ENCODE peak calls at places on chromosomes 12 and 14, in five cellular contexts. One of them, this sample, is unnamed.

GRCh38 chr12:122048156-122048555 is 26.5 kb downstream of the BCL7A start:
- DNase-seq in trophoblast cell: no peak
- DNase-seq in neuronal stem cell: no peak
- DNase-seq in H9: no peak
- DNase-seq in H1: no peak
- DNase-seq in this sample: peak

GRCh38 chr14:67166450-67166853 is 22.8 kb upstream of the GARIN2 start:
- DNase-seq in neuronal stem cell: peak
- DNase-seq in H9: no peak
- DNase-seq in trophoblast cell: peak
- DNase-seq in H1: no peak
- DNase-seq in this sample: peak

GRCh38 chr14:100524933-100525243 is 62.3 kb downstream of the BEGAIN start:
- DNase-seq in H9: peak
- DNase-seq in H1: peak
- DNase-seq in neuronal stem cell: peak
- DNase-seq in trophoblast cell: peak
- DNase-seq in this sample: no peak

GRCh38 chr12:122051231-122051876 is 27.2 kb upstream of the MLXIP start:
- DNase-seq in trophoblast cell: no peak
- DNase-seq in neuronal stem cell: no peak
- DNase-seq in H9: no peak
- DNase-seq in H1: no peak
- DNase-seq in this sample: peak

GRCh38 chr14:55530464-55530863 is 49.5 kb upstream of the KTN1 start:
- DNase-seq in H9: no peak
- DNase-seq in trophoblast cell: no peak
- DNase-seq in H1: no peak
- DNase-seq in neuronal stem cell: no peak
- DNase-seq in this sample: no peak

GRCh38 chr14:54455363-54455762 is 14.2 kb upstream of the CNIH1 start:
- DNase-seq in H9: no peak
- DNase-seq in neuronal stem cell: no peak
- DNase-seq in trophoblast cell: no peak
- DNase-seq in H1: no peak
- DNase-seq in this sample: no peak

GRCh38 chr14:85536835-85537195 is 6.9 kb downstream of the FLRT2 start:
- DNase-seq in H9: no peak
- DNase-seq in trophoblast cell: no peak
- DNase-seq in H1: no peak
- DNase-seq in neuronal stem cell: no peak
- DNase-seq in this sample: peak

GRCh38 chr12:124507188-124508109 is 60.0 kb downstream of the NCOR2 start:
- DNase-seq in H9: no peak
- DNase-seq in H1: no peak
- DNase-seq in neuronal stem cell: no peak
- DNase-seq in trophoblast cell: no peak
- DNase-seq in this sample: peak

GRCh38 chr14:24938593-24938992 is 111.4 kb downstream of the STXBP6 start:
- DNase-seq in H9: no peak
- DNase-seq in H1: no peak
- DNase-seq in neuronal stem cell: no peak
- DNase-seq in trophoblast cell: no peak
- DNase-seq in this sample: peak

GRCh38 chr12:109606261-109607028 is 32.9 kb downstream of the MVK start:
- DNase-seq in trophoblast cell: no peak
- DNase-seq in H9: no peak
- DNase-seq in H1: peak
- DNase-seq in neuronal stem cell: peak
- DNase-seq in this sample: peak

GRCh38 chr12:29616664-29617409 is 119.4 kb upstream of the OVCH1 start:
- DNase-seq in neuronal stem cell: no peak
- DNase-seq in H1: no peak
- DNase-seq in H9: no peak
- DNase-seq in trophoblast cell: no peak
- DNase-seq in this sample: peak

GRCh38 chr14:61537567-61538463 is 157.5 kb upstream of the HIF1A start:
- DNase-seq in trophoblast cell: peak
- DNase-seq in H1: no peak
- DNase-seq in H9: peak
- DNase-seq in neuronal stem cell: no peak
- DNase-seq in this sample: peak

GRCh38 chr12:69101505-69101904 is 137.9 kb upstream of the CPSF6 start:
- DNase-seq in H1: no peak
- DNase-seq in H9: no peak
- DNase-seq in neuronal stem cell: no peak
- DNase-seq in trophoblast cell: no peak
- DNase-seq in this sample: no peak

GRCh38 chr12:22282283-22282682 is 52.2 kb downstream of the ST8SIA1 start:
- DNase-seq in H1: no peak
- DNase-seq in neuronal stem cell: no peak
- DNase-seq in H9: no peak
- DNase-seq in trophoblast cell: peak
- DNase-seq in this sample: peak

GRCh38 chr14:20671597-20672283 is 12.6 kb upstream of the RNASE4 start:
- DNase-seq in trophoblast cell: no peak
- DNase-seq in neuronal stem cell: no peak
- DNase-seq in H1: no peak
- DNase-seq in H9: no peak
- DNase-seq in this sample: no peak

GRCh38 chr12:49750027-49750977 is 8.9 kb downstream of the TMBIM6 start:
- DNase-seq in H9: no peak
- DNase-seq in neuronal stem cell: no peak
- DNase-seq in trophoblast cell: no peak
- DNase-seq in H1: no peak
- DNase-seq in this sample: peak

GRCh38 chr14:56304456-56304855 is 186.2 kb downstream of the PELI2 start:
- DNase-seq in H1: no peak
- DNase-seq in neuronal stem cell: no peak
- DNase-seq in H9: no peak
- DNase-seq in trophoblast cell: no peak
- DNase-seq in this sample: no peak

GRCh38 chr12:131092911-131093901 is 139.5 kb downstream of the ADGRD1 start:
- DNase-seq in H9: peak
- DNase-seq in neuronal stem cell: no peak
- DNase-seq in trophoblast cell: no peak
- DNase-seq in H1: no peak
- DNase-seq in this sample: no peak

GRCh38 chr12:108548954-108549521 is 11.9 kb downstream of the SART3 start:
- DNase-seq in neuronal stem cell: no peak
- DNase-seq in H9: no peak
- DNase-seq in trophoblast cell: no peak
- DNase-seq in H1: no peak
- DNase-seq in this sample: no peak

GRCh38 chr14:95191445-95192199 is 34.3 kb upstream of the DICER1 start:
- DNase-seq in H1: no peak
- DNase-seq in trophoblast cell: no peak
- DNase-seq in neuronal stem cell: no peak
- DNase-seq in H9: no peak
- DNase-seq in this sample: no peak

GRCh38 chr14:94036328-94037167 is 10.4 kb downstream of the OTUB2 start:
- DNase-seq in H9: peak
- DNase-seq in trophoblast cell: peak
- DNase-seq in neuronal stem cell: peak
- DNase-seq in H1: peak
- DNase-seq in this sample: peak

GRCh38 chr12:52147367-52147972 is 44.3 kb downstream of the KRT80 start:
- DNase-seq in trophoblast cell: peak
- DNase-seq in neuronal stem cell: no peak
- DNase-seq in H1: no peak
- DNase-seq in H9: peak
- DNase-seq in this sample: peak

GRCh38 chr12:112716099-112717093 is 75.2 kb upstream of the RPH3A start:
- DNase-seq in neuronal stem cell: no peak
- DNase-seq in H9: peak
- DNase-seq in H1: peak
- DNase-seq in trophoblast cell: peak
- DNase-seq in this sample: no peak

GRCh38 chr14:89401241-89401640 is 15.8 kb downstream of the FOXN3 start:
- DNase-seq in trophoblast cell: no peak
- DNase-seq in H1: no peak
- DNase-seq in H9: no peak
- DNase-seq in neuronal stem cell: no peak
- DNase-seq in this sample: no peak

GRCh38 chr12:121190523-121191031 is 19.4 kb upstream of the P2RX4 start:
- DNase-seq in trophoblast cell: peak
- DNase-seq in H1: no peak
- DNase-seq in H9: no peak
- DNase-seq in neuronal stem cell: no peak
- DNase-seq in this sample: peak

GRCh38 chr14:94542111-94542810 is 19.0 kb upstream of the SERPINA4 start:
- DNase-seq in H1: no peak
- DNase-seq in neuronal stem cell: no peak
- DNase-seq in H9: no peak
- DNase-seq in trophoblast cell: peak
- DNase-seq in this sample: no peak

GRCh38 chr12:121968880-121969279 is 50.5 kb downstream of the CFAP251 start:
- DNase-seq in neuronal stem cell: no peak
- DNase-seq in H9: no peak
- DNase-seq in trophoblast cell: no peak
- DNase-seq in H1: no peak
- DNase-seq in this sample: no peak

GRCh38 chr14:104443391-104444158 is 136.0 kb upstream of the C14orf180 start:
- DNase-seq in H1: peak
- DNase-seq in H9: peak
- DNase-seq in neuronal stem cell: no peak
- DNase-seq in trophoblast cell: no peak
- DNase-seq in this sample: no peak

GRCh38 chr14:35898217-35898775 is 72.2 kb downstream of the BRMS1L start:
- DNase-seq in neuronal stem cell: no peak
- DNase-seq in trophoblast cell: no peak
- DNase-seq in H9: peak
- DNase-seq in H1: no peak
- DNase-seq in this sample: no peak

GRCh38 chr12:104790296-104791125 is 167.6 kb downstream of the SLC41A2 start:
- DNase-seq in H9: peak
- DNase-seq in trophoblast cell: peak
- DNase-seq in H1: peak
- DNase-seq in neuronal stem cell: peak
- DNase-seq in this sample: peak
- H2AFZ ChIP-seq in H9: no peak
- H2AFZ ChIP-seq in trophoblast cell: no peak
- H2AFZ ChIP-seq in H1: peak
- H2AFZ ChIP-seq in neuronal stem cell: peak
- H2AFZ ChIP-seq in this sample: peak

GRCh38 chr12:15163001-15163400 is 58.2 kb downstream of the RERG start:
- DNase-seq in H1: no peak
- DNase-seq in trophoblast cell: no peak
- DNase-seq in neuronal stem cell: no peak
- DNase-seq in H9: no peak
- DNase-seq in this sample: no peak
- H2BK12ac ChIP-seq in H1: no peak
- H2BK12ac ChIP-seq in trophoblast cell: no peak
- H2BK12ac ChIP-seq in neuronal stem cell: no peak
- H2BK12ac ChIP-seq in H9: no peak
- H2BK12ac ChIP-seq in this sample: no peak

GRCh38 chr14:68519788-68520187 is 273.1 kb downstream of the ZFP36L1 start:
- DNase-seq in H1: no peak
- DNase-seq in trophoblast cell: no peak
- DNase-seq in H9: no peak
- DNase-seq in neuronal stem cell: no peak
- DNase-seq in this sample: no peak
- H3K27ac ChIP-seq in H1: no peak
- H3K27ac ChIP-seq in trophoblast cell: no peak
- H3K27ac ChIP-seq in H9: no peak
- H3K27ac ChIP-seq in neuronal stem cell: no peak
- H3K27ac ChIP-seq in this sample: no peak

GRCh38 chr12:7588703-7589329 is 76.9 kb downstream of the APOBEC1 start:
- DNase-seq in H1: peak
- DNase-seq in H9: peak
- DNase-seq in neuronal stem cell: no peak
- DNase-seq in trophoblast cell: peak
- DNase-seq in this sample: peak
- H2AFZ ChIP-seq in H1: peak
- H2AFZ ChIP-seq in H9: peak
- H2AFZ ChIP-seq in neuronal stem cell: no peak
- H2AFZ ChIP-seq in trophoblast cell: no peak
- H2AFZ ChIP-seq in this sample: no peak

DNA sequence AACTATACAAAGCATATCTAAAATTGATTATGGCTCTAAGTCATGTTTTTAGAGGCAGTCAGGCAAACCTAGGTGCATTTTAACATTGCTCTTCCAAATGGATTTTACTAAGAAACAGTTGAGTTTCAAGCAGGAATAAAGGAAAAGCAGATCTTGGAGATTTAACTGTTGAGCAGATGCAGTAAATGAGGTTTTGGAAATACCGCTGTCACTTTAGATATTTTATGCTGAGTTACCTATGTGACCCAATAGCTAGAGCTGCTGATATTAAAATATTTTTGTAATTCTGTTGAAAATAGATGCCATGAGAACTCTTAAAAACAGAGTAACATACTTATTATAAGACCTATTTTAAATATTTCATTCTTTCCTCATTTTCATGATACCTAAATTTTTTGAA is 181.4 kb downstream of the SYT1 start:
- DNase-seq in H1: no peak
- DNase-seq in H9: no peak
- DNase-seq in neuronal stem cell: no peak
- DNase-seq in trophoblast cell: no peak
- DNase-seq in this sample: no peak
- H2BK12ac ChIP-seq in H1: no peak
- H2BK12ac ChIP-seq in H9: no peak
- H2BK12ac ChIP-seq in neuronal stem cell: no peak
- H2BK12ac ChIP-seq in trophoblast cell: no peak
- H2BK12ac ChIP-seq in this sample: no peak

GRCh38 chr12:32061033-32061432 is 45.6 kb upstream of the BICD1 start:
- DNase-seq in H9: no peak
- DNase-seq in neuronal stem cell: no peak
- DNase-seq in trophoblast cell: no peak
- DNase-seq in H1: no peak
- DNase-seq in this sample: no peak
- H3K27ac ChIP-seq in H9: no peak
- H3K27ac ChIP-seq in neuronal stem cell: no peak
- H3K27ac ChIP-seq in trophoblast cell: no peak
- H3K27ac ChIP-seq in H1: no peak
- H3K27ac ChIP-seq in this sample: no peak

GRCh38 chr12:54437697-54438096 is 18.6 kb upstream of the ITGA5 start:
- DNase-seq in trophoblast cell: no peak
- DNase-seq in H1: no peak
- DNase-seq in H9: no peak
- DNase-seq in neuronal stem cell: no peak
- DNase-seq in this sample: no peak
- H2AFZ ChIP-seq in trophoblast cell: no peak
- H2AFZ ChIP-seq in H1: no peak
- H2AFZ ChIP-seq in H9: no peak
- H2AFZ ChIP-seq in neuronal stem cell: no peak
- H2AFZ ChIP-seq in this sample: no peak

This sample was measured in mesenchymal stem cell.